ENCODE peak calls at places on chromosomes 3 and 15, in eight cellular contexts. D, J, B, X, F, I, W and S are unnamed samples.

GRCh38 chr3:100756441-100756840 is 47.1 kb downstream of the TFG start:
- DNase-seq in F (no peak), J (no peak), W (no peak), I (no peak), D (no peak), X (no peak), B (no peak), S (no peak)

GRCh38 chr3:71432044-71432970 is 151.2 kb downstream of the FOXP1 start:
- DNase-seq in B (no peak), F (no peak), D (no peak), I (no peak), W (no peak), J (no peak), X (no peak), S (no peak)

GRCh38 chr3:44761347-44762169 is at the start of the genes KIAA1143 and KIF15:
- DNase-seq in J (peak), X (peak), W (peak), D (peak), F (peak), I (peak), B (peak), S (peak)

GRCh38 chr3:97815149-97815917 is 6.5 kb upstream of the CRYBG3 start:
- DNase-seq in J (no peak), W (no peak), I (no peak), X (no peak), B (no peak), D (no peak), F (no peak), S (no peak)

GRCh38 chr3:57852896-57853295 is 96.8 kb downstream of the SLMAP start:
- DNase-seq in X (no peak), W (no peak), I (no peak), J (no peak), F (no peak), D (no peak), B (no peak), S (peak)

GRCh38 chr3:49727924-49728361 is 4.2 kb upstream of the GMPPB start:
- DNase-seq in J (no peak), D (no peak), X (no peak), I (no peak), B (no peak), W (no peak), F (no peak), S (no peak)

GRCh38 chr15:73573572-73573971 is 59.6 kb downstream of the NPTN start:
- DNase-seq in J (no peak), D (no peak), W (no peak), B (no peak), F (peak), I (peak), X (no peak), S (no peak)

GRCh38 chr3:98839846-98840245 is 61.6 kb downstream of the DCBLD2 start:
- DNase-seq in I (no peak), X (no peak), W (no peak), B (no peak), D (no peak), F (no peak), J (no peak), S (no peak)

GRCh38 chr15:70494861-70495571 is 268.3 kb downstream of the UACA start:
- DNase-seq in B (no peak), D (no peak), I (no peak), J (no peak), F (no peak), X (peak), W (no peak), S (no peak)

GRCh38 chr15:80611543-80612080 is 83.5 kb upstream of the ABHD17C start:
- DNase-seq in D (no peak), B (no peak), I (no peak), J (no peak), F (no peak), X (no peak), W (no peak), S (no peak)

GRCh38 chr15:31435891-31436628 is 109.4 kb downstream of the KLF13 start:
- DNase-seq in I (no peak), X (no peak), J (no peak), D (no peak), W (peak), F (peak), B (no peak), S (no peak)

GRCh38 chr3:195911041-195911945 is 2.9 kb upstream of the TNK2 start:
- DNase-seq in I (peak), W (no peak), D (no peak), X (no peak), F (peak), J (no peak), B (no peak), S (no peak)

GRCh38 chr15:52527898-52528464 is 699 bp downstream of the MYO5A start:
- DNase-seq in D (peak), X (no peak), B (peak), I (peak), J (no peak), W (no peak), F (no peak), S (peak)

GRCh38 chr3:171453175-171453868 is 6.9 kb downstream of the TNIK start:
- DNase-seq in B (no peak), X (no peak), W (peak), J (no peak), F (no peak), D (no peak), I (no peak), S (peak)

DNA sequence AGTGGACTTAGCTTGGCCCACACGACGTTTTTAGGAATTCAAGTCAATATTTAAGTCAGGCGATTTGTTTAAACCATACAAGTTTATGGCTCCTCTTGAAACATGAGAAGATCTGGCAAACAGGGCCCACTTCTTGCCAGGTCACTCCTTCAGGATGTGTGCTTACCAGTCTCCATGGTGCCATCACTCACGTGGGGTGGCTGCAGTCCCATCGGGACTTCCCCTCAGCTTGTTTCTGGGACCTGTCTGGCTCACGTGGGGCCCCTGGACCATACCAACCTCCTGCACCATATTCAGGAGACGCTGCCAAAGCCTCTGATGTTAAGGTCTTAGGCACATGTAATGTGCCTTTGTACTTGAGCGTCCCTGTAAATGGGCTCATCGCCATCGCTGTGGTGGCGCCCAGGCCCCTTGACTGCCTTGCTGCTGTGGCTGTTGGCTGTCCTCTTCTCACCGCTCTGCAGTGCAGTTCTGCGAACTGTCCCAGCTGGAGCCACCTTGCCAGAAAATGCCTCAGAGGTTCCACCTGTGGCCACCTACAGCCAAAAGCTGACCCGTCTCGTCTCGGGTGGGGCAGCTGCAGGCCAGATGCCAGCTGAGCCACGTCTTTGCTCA is 8.9 kb downstream of the MCM2 start:
- DNase-seq in I (no peak), D (no peak), B (no peak), J (no peak), F (no peak), W (no peak), X (no peak), S (no peak)
- TF ChIP-seq POLR2AphosphoS5 in I (no peak), D (no peak), B (no peak), J (no peak), F (no peak), W (no peak), X (no peak), S (no peak)

GRCh38 chr15:75844629-75845390 is 1.6 kb downstream of the UBE2Q2 start:
- DNase-seq in D (no peak), I (no peak), X (no peak), F (no peak), W (no peak), B (no peak), J (no peak), S (no peak)

GRCh38 chr15:75849167-75849566 is 5.9 kb downstream of the UBE2Q2 start:
- DNase-seq in W (no peak), D (no peak), I (no peak), J (no peak), X (no peak), B (no peak), F (no peak), S (no peak)

GRCh38 chr15:75842722-75843617 is at the start of gene UBE2Q2:
- DNase-seq in J (no peak), X (no peak), I (peak), W (peak), B (peak), F (peak), D (peak), S (peak)

GRCh38 chr15:75840659-75841058 is 2.6 kb upstream of the UBE2Q2 start:
- DNase-seq in I (no peak), B (no peak), D (no peak), X (no peak), J (no peak), F (no peak), W (no peak), S (no peak)

DNA sequence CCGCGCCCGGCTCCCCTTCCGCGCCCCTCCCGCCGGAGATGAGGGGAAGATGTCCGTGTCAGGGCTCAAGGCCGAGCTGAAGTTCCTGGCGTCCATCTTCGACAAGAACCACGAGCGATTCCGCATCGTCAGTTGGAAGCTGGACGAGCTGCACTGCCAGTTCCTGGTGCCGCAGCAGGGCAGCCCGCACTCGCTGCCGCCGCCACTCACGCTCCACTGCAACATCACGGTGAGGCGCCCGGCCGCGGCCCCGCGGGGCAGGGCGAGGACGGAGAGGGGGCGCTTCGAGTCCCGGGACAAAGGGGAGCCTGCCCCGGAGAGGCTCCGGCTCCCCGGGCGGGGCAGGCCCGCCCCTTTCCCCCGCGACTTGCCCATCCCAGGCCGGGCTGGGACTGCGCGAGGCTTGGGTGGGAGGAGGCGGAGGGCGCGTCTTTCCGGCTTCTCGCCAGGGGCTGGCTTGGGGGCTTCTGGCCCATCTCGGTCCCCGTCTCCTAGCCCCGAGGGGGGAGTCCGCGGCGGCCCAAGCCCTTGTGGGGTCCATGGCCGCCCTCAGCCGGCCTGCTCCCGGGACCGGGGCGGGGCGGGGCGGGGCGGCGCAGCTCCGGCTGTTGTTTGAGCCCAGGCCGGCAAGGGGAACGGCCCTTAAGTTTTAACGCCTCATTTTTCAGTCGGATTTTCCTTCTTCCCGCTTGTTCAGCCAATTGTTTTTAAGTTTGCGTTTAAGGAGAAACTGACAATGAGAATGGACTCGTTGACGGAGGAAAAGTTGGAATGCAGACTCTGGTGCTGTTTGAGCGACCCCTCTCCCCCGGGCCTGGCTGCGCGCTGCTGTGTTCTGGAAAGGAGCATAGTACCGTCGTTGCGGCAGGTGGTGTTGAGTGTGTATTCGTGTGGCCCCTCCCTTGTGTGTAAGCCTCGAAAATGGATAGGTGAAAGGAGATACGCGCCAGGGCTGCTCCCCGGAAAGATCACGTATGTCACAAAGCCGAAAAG is 667 bp downstream of the UBE2Q2 start:
- DNase-seq in I (peak), X (no peak), W (peak), B (peak), J (no peak), F (peak), D (peak), S (peak)
- TF ChIP-seq POLR2AphosphoS5 in I (peak), X (peak), W (no peak), B (no peak), J (peak), F (no peak), D (no peak), S (peak)

GRCh38 chr3:112672716-112673506 is 32.0 kb upstream of the CCDC80 start:
- DNase-seq in I (no peak), X (no peak), W (no peak), D (no peak), F (no peak), J (no peak), B (no peak), S (no peak)

GRCh38 chr3:112675349-112675748 is 34.4 kb upstream of the CCDC80 start:
- DNase-seq in I (no peak), J (no peak), X (no peak), W (no peak), F (no peak), D (no peak), B (no peak), S (no peak)

GRCh38 chr3:112675943-112676530 is 35.1 kb upstream of the CCDC80 start:
- DNase-seq in J (no peak), W (no peak), D (no peak), B (no peak), F (no peak), I (no peak), X (no peak), S (no peak)

GRCh38 chr3:112671930-112672715 is 31.2 kb upstream of the CCDC80 start:
- DNase-seq in I (no peak), W (no peak), F (no peak), B (no peak), X (no peak), D (no peak), J (no peak), S (no peak)

GRCh38 chr3:112676659-112677234 is 35.8 kb upstream of the CCDC80 start:
- DNase-seq in W (peak), J (no peak), I (peak), B (peak), D (peak), F (peak), X (peak), S (peak)
- TF ChIP-seq POLR2AphosphoS5 in W (no peak), J (no peak), I (no peak), B (no peak), D (no peak), F (no peak), X (no peak), S (no peak)

GRCh38 chr3:81530180-81530939 is 231.1 kb downstream of the GBE1 start:
- DNase-seq in X (no peak), J (no peak), B (no peak), I (no peak), D (no peak), F (no peak), W (no peak), S (no peak)
- TF ChIP-seq POLR2AphosphoS5 in X (no peak), J (no peak), B (no peak), I (no peak), D (no peak), F (no peak), W (no peak), S (no peak)